ENCODE peak calls at places on chromosomes 5 and 9, in seven cellular contexts. W is GM12878, U is HepG2, Z is HCT116, R is SK-N-SH, J is H1, C is K562. Q is an unnamed sample.

GRCh38 chr9:36867672-36868471 is 166.2 kb downstream of the PAX5 start:
- DNase-seq in W (no peak), U (peak), Z (no peak), R (no peak), J (no peak), C (no peak), Q (no peak)

GRCh38 chr9:91426123-91426745 is 2.6 kb upstream of the NFIL3 start:
- DNase-seq in W (no peak), U (peak), Z (peak), R (peak), J (no peak), C (peak), Q (peak)

GRCh38 chr9:120928720-120929389 is 2.3 kb upstream of the TRAF1 start:
- DNase-seq in W (no peak), U (peak), Z (no peak), R (peak), J (no peak), C (no peak), Q (peak)

GRCh38 chr5:154793599-154794524 is 38.7 kb downstream of the LARP1 start:
- DNase-seq in W (no peak), U (no peak), Z (no peak), R (no peak), J (no peak), C (no peak), Q (no peak)

GRCh38 chr5:153985498-153985897 is 53.2 kb downstream of the FAM114A2 start:
- DNase-seq in W (no peak), U (no peak), Z (no peak), R (no peak), J (no peak), C (no peak), Q (no peak)

GRCh38 chr5:10600629-10601245 is 36.9 kb downstream of the ANKRD33B start:
- DNase-seq in W (no peak), U (no peak), Z (no peak), R (no peak), J (no peak), C (no peak), Q (no peak)

GRCh38 chr5:40799248-40799647 is 1.1 kb upstream of the PRKAA1 start:
- DNase-seq in W (no peak), U (no peak), Z (no peak), R (no peak), J (no peak), C (peak), Q (no peak)

GRCh38 chr5:36666304-36666703 is 59.9 kb downstream of the SLC1A3 start:
- DNase-seq in W (no peak), U (no peak), Z (no peak), R (no peak), J (no peak), C (no peak), Q (no peak)

GRCh38 chr9:121609845-121610637 is 41.4 kb upstream of the DAB2IP start:
- DNase-seq in W (no peak), U (peak), Z (peak), R (no peak), J (no peak), C (no peak), Q (peak)

GRCh38 chr9:124486778-124487490 is 20.3 kb downstream of the NR5A1 start:
- DNase-seq in W (no peak), U (no peak), Z (no peak), R (no peak), J (no peak), C (no peak), Q (no peak)

GRCh38 chr5:139456776-139457175 is 5.8 kb downstream of the ECSCR start:
- DNase-seq in W (no peak), U (no peak), Z (no peak), R (no peak), J (no peak), C (no peak), Q (no peak)

GRCh38 chr5:22496666-22497065 is 356.5 kb downstream of the CDH12 start:
- DNase-seq in W (no peak), U (no peak), Z (no peak), R (no peak), J (no peak), C (no peak), Q (no peak)

GRCh38 chr5:91541696-91542095 is 158.6 kb upstream of the ARRDC3 start:
- DNase-seq in W (no peak), U (no peak), Z (peak), R (no peak), J (no peak), C (no peak), Q (no peak)
- TF ChIP-seq JUND in W (no peak), U (no peak), Z (peak), R (peak), J (no peak), C (no peak), Q (no peak)

GRCh38 chr9:115369322-115369957 is 251.5 kb upstream of the TNC start:
- DNase-seq in W (no peak), U (no peak), Z (no peak), R (peak), J (no peak), C (no peak), Q (no peak)

GRCh38 chr9:115378246-115378645 is 260.3 kb upstream of the TNC start:
- DNase-seq in W (no peak), U (no peak), Z (no peak), R (no peak), J (no peak), C (no peak), Q (no peak)

GRCh38 chr9:115373710-115374045 is 255.7 kb upstream of the TNC start:
- DNase-seq in W (no peak), U (no peak), Z (no peak), R (no peak), J (no peak), C (no peak), Q (no peak)

GRCh38 chr9:115374724-115375268 is 256.8 kb upstream of the TNC start:
- DNase-seq in W (no peak), U (no peak), Z (no peak), R (no peak), J (no peak), C (no peak), Q (no peak)

DNA sequence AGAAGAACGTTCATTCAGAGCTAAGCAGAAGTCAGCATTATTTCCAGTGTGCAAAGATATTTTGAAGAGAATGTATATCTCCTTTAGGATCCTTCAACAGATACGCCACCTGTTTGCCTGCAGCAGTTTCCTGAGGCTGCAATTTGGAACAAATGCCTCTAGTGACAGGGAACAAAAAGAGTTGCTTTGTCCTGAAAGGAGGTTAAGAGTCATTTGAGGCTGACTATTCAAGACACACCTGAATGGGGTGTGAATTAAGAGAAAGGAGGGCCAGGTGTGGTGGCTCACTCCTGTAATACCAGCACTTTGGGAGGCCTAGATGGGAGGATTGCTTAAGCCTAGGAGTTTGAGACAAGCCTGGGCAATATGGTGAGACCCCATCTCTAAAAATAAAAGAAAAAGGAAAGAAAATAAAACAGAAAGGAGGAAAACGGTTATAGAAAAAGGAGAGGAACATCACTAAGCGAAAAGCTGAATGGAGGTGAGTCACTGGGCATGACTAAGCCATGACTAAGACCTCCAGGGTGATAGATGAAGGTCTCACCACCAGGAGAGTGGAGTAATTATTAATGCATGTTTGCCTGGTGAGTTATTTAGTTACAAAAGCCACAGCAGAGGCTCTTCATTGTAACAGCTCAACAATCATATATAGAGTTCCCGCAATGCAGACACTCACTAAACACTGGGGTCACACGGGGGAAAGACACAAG is 255.2 kb upstream of the TNC start:
- DNase-seq in W (peak), U (peak), Z (peak), R (no peak), J (no peak), C (no peak), Q (no peak)
- TF ChIP-seq JUND in W (no peak), U (no peak), Z (peak), R (peak), J (no peak), C (no peak), Q (no peak)

GRCh38 chr5:911601-912000 is 18.9 kb downstream of the TRIP13 start:
- DNase-seq in W (no peak), U (no peak), Z (peak), R (no peak), J (no peak), C (no peak), Q (no peak)
- TF ChIP-seq JUND in W (no peak), U (no peak), Z (no peak), R (no peak), J (no peak), C (no peak), Q (no peak)

GRCh38 chr5:77239126-77239741 is 28.8 kb downstream of the PDE8B start:
- DNase-seq in W (no peak), U (peak), Z (peak), R (peak), J (no peak), C (peak), Q (peak)
- TF ChIP-seq JUND in W (no peak), U (no peak), Z (no peak), R (no peak), J (no peak), C (no peak), Q (no peak)

DNA sequence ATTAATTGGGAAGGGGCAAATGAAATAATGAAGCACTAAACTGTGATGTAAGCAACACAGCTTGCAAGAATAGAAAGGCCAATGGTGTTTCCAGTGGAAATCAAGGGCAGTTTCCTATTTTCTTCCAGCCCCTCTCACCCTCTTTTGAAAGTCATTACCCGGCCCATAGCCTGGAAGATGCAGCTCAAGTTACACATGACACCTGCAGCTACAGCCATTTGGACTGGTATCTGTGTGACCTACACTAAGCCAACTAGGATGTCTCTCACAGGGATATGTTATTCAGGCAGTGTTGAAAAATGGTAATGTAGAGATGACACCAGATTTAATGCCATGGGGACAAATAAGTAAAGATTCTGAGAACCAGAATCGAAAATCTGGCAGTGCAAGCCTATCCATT is 439.4 kb upstream of the ZNF462 start:
- DNase-seq in W (no peak), U (no peak), Z (no peak), R (no peak), J (no peak), C (no peak), Q (no peak)
- TF ChIP-seq JUND in W (no peak), U (no peak), Z (no peak), R (no peak), J (no peak), C (no peak), Q (no peak)

GRCh38 chr5:134523543-134524136 is 1.8 kb upstream of the JADE2 start:
- DNase-seq in W (no peak), U (no peak), Z (no peak), R (no peak), J (no peak), C (no peak), Q (peak)

GRCh38 chr5:134526483-134527155 is 1.1 kb downstream of the JADE2 start:
- DNase-seq in W (no peak), U (peak), Z (peak), R (peak), J (no peak), C (peak), Q (no peak)

GRCh38 chr5:134524219-134524825 is 1.1 kb upstream of the JADE2 start:
- DNase-seq in W (no peak), U (no peak), Z (no peak), R (peak), J (peak), C (peak), Q (peak)

GRCh38 chr5:134525687-134526482 is 415 bp downstream of the JADE2 start:
- DNase-seq in W (no peak), U (peak), Z (no peak), R (peak), J (no peak), C (peak), Q (peak)

GRCh38 chr5:134524826-134525686 is at the start of gene JADE2:
- DNase-seq in W (no peak), U (peak), Z (no peak), R (peak), J (no peak), C (peak), Q (peak)
- TF ChIP-seq JUND in W (no peak), U (no peak), Z (no peak), R (no peak), J (peak), C (no peak), Q (no peak)

GRCh38 chr5:92994392-92994791 is 586.6 kb downstream of the NR2F1-AS1 start:
- DNase-seq in W (no peak), U (no peak), Z (no peak), R (no peak), J (no peak), C (no peak), Q (no peak)

GRCh38 chr5:92998456-92998855 is 582.6 kb downstream of the NR2F1-AS1 start:
- DNase-seq in W (no peak), U (peak), Z (no peak), R (no peak), J (no peak), C (no peak), Q (no peak)
- TF ChIP-seq JUND in W (no peak), U (no peak), Z (no peak), R (no peak), J (no peak), C (no peak), Q (no peak)

GRCh38 chr5:322281-322941 is 897 bp downstream of the AHRR start:
- DNase-seq in W (no peak), U (no peak), Z (no peak), R (no peak), J (no peak), C (no peak), Q (no peak)
- TF ChIP-seq JUND in W (no peak), U (no peak), Z (no peak), R (no peak), J (no peak), C (no peak), Q (no peak)

DNA sequence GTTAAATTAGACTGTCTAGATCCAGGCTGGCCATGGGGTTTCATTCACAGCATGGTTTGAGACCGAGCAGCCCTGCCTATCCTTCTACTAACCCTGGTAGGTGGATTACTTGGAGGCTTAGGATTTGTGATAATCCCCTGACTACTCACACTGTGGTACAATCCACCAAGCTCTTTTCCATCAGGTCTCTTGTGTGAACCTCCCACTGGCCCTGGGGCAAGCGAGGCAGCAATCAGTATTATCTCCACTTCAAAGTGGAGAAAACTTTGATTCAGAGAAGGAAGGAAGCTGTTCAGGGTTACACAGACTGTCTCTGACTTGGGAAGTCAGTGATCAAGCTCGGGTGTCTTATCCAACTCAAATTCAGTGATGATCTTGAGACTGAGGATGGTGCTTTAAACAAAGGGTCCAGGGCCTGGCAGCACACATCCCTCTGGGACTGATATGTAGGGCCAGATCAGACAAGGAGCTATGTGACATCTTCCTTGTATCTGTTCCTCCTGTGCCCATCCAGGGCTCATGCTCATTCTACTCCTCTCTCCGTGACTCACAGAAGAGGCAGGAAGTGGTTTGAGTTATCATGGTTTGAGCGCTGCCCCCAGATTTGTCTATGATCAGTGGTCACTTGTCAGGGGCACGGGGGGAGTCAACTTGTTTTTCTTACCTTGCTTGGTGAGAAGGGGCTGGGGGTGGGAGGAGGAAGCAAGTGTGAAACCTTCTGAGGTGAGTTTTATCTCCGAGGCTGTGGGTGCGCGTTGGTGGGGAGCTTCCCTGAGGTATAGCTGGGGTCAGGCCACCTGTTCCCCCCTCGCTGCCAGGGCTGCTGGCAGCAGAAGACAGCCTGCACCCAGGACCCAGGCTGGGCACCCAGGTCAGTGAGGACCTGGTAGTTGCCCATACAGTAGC is 48.6 kb downstream of the RGS3 start:
- DNase-seq in W (peak), U (no peak), Z (no peak), R (no peak), J (no peak), C (peak), Q (no peak)
- TF ChIP-seq JUND in W (no peak), U (no peak), Z (no peak), R (no peak), J (no peak), C (peak), Q (no peak)

Q was measured in T47D.